ENCODE peak calls at places on chromosomes 4 and X, in six cellular contexts. P is SK-N-SH, Q is gastrocnemius medialis, D is hepatocyte, G is colonic mucosa, B is left ventricle myocardium inferior. F is an unnamed sample. For H3K36me3, the result is how much of the 10 kb centered on the place peaks cover.

GRCh38 chr4:115119804-115120352 is 6.5 kb upstream of the NDST4 start:
- DNase-seq in B (no peak), G (no peak), P (no peak), D (no peak), Q (no peak), F (no peak)

GRCh38 chr4:101037938-101038413 is 309.4 kb downstream of the PPP3CA start:
- DNase-seq in D (no peak), P (no peak), G (no peak), B (no peak), Q (no peak), F (no peak)

GRCh38 chr4:75655562-75655961 is 17.6 kb downstream of the G3BP2 start:
- DNase-seq in Q (no peak), P (no peak), B (no peak), D (no peak), G (no peak), F (no peak)

GRCh38 chr4:154559931-154560801 is 2.6 kb upstream of the FGB start:
- DNase-seq in Q (no peak), G (no peak), P (no peak), D (peak), B (no peak), F (no peak)

GRCh38 chr4:126995235-126995634 is 637.5 kb upstream of the INTU start:
- DNase-seq in D (no peak), B (no peak), G (no peak), Q (no peak), P (no peak), F (no peak)

GRCh38 chr4:37976513-37976912 is 16.3 kb downstream of the PTTG2 start:
- DNase-seq in P (no peak), D (peak), B (no peak), G (no peak), Q (no peak), F (no peak)

GRCh38 chrX:35090801-35091200 is 148.2 kb downstream of the FAM47B start:
- DNase-seq in G (no peak), B (no peak), D (no peak), Q (no peak), P (no peak), F (no peak)

GRCh38 chr4:33470805-33471204 is 2750.6 kb downstream of the PCDH7 start:
- DNase-seq in G (no peak), P (no peak), Q (no peak), D (no peak), B (no peak), F (no peak)

GRCh38 chrX:70434352-70434866 is 10.2 kb upstream of the DLG3 start:
- DNase-seq in D (peak), B (peak), P (peak), Q (peak), G (peak), F (peak)

GRCh38 chrX:119374736-119375135 is 24.4 kb upstream of the SLC25A43 start:
- DNase-seq in Q (no peak), P (no peak), D (no peak), G (no peak), B (no peak), F (no peak)

GRCh38 chr4:40206421-40206820 is 9.6 kb downstream of the RHOH start:
- DNase-seq in P (no peak), B (no peak), Q (no peak), D (no peak), G (no peak), F (no peak)

GRCh38 chr4:185995665-185996064 is 73.3 kb upstream of the TLR3 start:
- DNase-seq in B (no peak), G (no peak), P (no peak), D (no peak), Q (no peak), F (no peak)

GRCh38 chr4:139958738-139959096 is 195.3 kb downstream of the MAML3 start:
- DNase-seq in Q (no peak), G (no peak), B (no peak), P (no peak), D (no peak), F (no peak)

GRCh38 chr4:57475424-57475823 is 365.2 kb upstream of the IGFBP7 start:
- DNase-seq in P (no peak), G (no peak), B (no peak), D (no peak), Q (no peak), F (no peak)
- H3K36me3 ChIP-seq in P (under half), G (under half), B (under half), D (under half), Q (under half), F (under half)

GRCh38 chrX:72139538-72139937 is 7.8 kb upstream of the RTL5 start:
- DNase-seq in G (no peak), P (no peak), D (no peak), Q (no peak), B (no peak), F (no peak)
- H3K36me3 ChIP-seq in G (under half), P (under half), D (under half), Q (under half), B (under half), F (under half)

DNA sequence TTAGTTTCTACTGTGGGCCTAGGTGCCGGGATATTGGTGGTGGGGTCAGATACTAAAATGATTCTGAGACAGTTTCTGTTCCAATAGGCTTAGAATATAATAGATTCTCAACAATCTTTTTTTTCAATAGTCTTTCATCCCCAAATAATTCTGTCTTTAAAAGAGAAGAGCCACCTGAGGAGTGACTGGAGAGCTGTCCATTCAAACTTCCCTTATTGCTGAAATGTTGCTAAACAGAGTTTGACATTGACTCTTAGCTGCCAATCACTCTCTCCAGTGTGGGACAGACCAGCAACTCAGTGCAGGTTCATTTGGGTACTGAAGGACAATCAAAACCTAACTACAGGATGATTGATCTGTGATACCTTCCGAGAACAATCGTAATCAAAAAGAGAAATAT is 12.4 kb upstream of the ADH7 start:
- DNase-seq in D (no peak), B (no peak), P (no peak), Q (no peak), G (no peak), F (no peak)
- H3K36me3 ChIP-seq in D (under half), B (under half), P (under half), Q (under half), G (under half), F (under half)

GRCh38 chr4:104420766-104421165 is 73.9 kb downstream of the CXXC4 start:
- DNase-seq in G (no peak), D (peak), B (no peak), Q (no peak), P (no peak), F (peak)
- H3K36me3 ChIP-seq in G (under half), D (under half), B (under half), Q (under half), P (under half), F (under half)

GRCh38 chr4:20723019-20723418 is 22.8 kb downstream of the PACRGL start:
- DNase-seq in B (no peak), P (no peak), G (no peak), Q (no peak), D (no peak), F (no peak)
- H3K36me3 ChIP-seq in B (half or more), P (under half), G (under half), Q (under half), D (under half), F (half or more)

GRCh38 chr4:81432825-81433224 is 38.9 kb downstream of the RASGEF1B start:
- DNase-seq in D (no peak), B (no peak), P (no peak), Q (no peak), G (no peak), F (no peak)
- H3K36me3 ChIP-seq in D (under half), B (half or more), P (under half), Q (under half), G (under half), F (half or more)

DNA sequence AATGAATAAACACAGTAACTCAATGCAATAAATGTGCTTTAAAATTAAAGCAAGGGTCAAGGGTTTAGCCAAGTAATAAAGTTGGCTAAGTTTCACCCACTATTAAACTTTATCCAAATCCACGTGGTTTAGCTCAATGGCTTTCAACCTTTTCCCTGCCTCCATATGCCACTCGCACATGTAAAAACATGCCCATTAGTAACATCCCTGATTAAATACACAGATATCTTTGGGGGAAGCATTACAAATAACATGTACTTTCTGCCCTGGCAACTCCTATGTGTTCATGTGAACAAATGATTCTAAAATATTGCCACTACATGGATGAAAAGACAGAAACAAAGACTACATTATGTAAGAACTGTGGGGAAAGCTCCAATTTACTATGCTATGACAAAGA is 130.8 kb downstream of the ZAR1 start:
- DNase-seq in G (no peak), D (no peak), P (no peak), Q (no peak), B (no peak), F (no peak)
- H3K36me3 ChIP-seq in G (under half), D (under half), P (under half), Q (under half), B (under half), F (under half)

F was measured in endodermal cell.